ENCODE peak calls at places on chromosome 7, in six cellular contexts. V is CD14-positive monocyte, H is fibroblast of the aortic adventitia, C is mucosa of descending colon, Z is activated B cell treated with CpG ODN at 0.5 μM for 24 hours, K is RWPE1. E is an unnamed sample.

GRCh38 chr7:150356265-150356897 is 12.2 kb upstream of the REPIN1 start:
- DNase-seq in H (peak), K (no peak), V (no peak), Z (no peak), C (no peak), E (no peak)

GRCh38 chr7:120272261-120272895 is 597 bp upstream of the KCND2 start:
- DNase-seq in Z (no peak), C (no peak), V (no peak), K (peak), H (peak), E (no peak)

GRCh38 chr7:47389171-47389922 is 192.6 kb downstream of the TNS3 start:
- DNase-seq in V (no peak), C (no peak), H (no peak), K (no peak), Z (no peak), E (no peak)

GRCh38 chr7:86788948-86789347 is 145.2 kb downstream of the GRM3 start:
- DNase-seq in C (no peak), K (no peak), V (no peak), H (no peak), Z (no peak), E (no peak)

GRCh38 chr7:84729284-84729683 is 457.6 kb downstream of the SEMA3D start:
- DNase-seq in Z (no peak), V (no peak), H (peak), K (no peak), C (no peak), E (no peak)

GRCh38 chr7:66859794-66860645 is 61.0 kb upstream of the TMEM248 start:
- DNase-seq in Z (no peak), V (no peak), K (no peak), C (no peak), H (no peak), E (no peak)

GRCh38 chr7:145718129-145718528 is 398.5 kb upstream of the CNTNAP2 start:
- DNase-seq in K (no peak), C (no peak), V (no peak), Z (no peak), H (no peak), E (no peak)

GRCh38 chr7:139490130-139490529 is 6.7 kb upstream of the KLRG2 start:
- DNase-seq in H (no peak), Z (no peak), V (no peak), C (no peak), K (peak), E (no peak)

GRCh38 chr7:45894665-45895062 is 6.4 kb downstream of the IGFBP1 start:
- DNase-seq in K (no peak), V (no peak), C (no peak), H (no peak), Z (no peak), E (no peak)

GRCh38 chr7:93799750-93800357 is 90.7 kb downstream of the TFPI2 start:
- DNase-seq in V (no peak), H (peak), C (no peak), K (peak), Z (no peak), E (no peak)

GRCh38 chr7:111527545-111527944 is 34.7 kb downstream of the IMMP2L start:
- DNase-seq in H (no peak), V (no peak), Z (no peak), K (no peak), C (no peak), E (no peak)

GRCh38 chr7:30743371-30744074 is 8.4 kb upstream of the INMT start:
- DNase-seq in Z (no peak), V (no peak), K (peak), C (no peak), H (peak), E (no peak)

DNA sequence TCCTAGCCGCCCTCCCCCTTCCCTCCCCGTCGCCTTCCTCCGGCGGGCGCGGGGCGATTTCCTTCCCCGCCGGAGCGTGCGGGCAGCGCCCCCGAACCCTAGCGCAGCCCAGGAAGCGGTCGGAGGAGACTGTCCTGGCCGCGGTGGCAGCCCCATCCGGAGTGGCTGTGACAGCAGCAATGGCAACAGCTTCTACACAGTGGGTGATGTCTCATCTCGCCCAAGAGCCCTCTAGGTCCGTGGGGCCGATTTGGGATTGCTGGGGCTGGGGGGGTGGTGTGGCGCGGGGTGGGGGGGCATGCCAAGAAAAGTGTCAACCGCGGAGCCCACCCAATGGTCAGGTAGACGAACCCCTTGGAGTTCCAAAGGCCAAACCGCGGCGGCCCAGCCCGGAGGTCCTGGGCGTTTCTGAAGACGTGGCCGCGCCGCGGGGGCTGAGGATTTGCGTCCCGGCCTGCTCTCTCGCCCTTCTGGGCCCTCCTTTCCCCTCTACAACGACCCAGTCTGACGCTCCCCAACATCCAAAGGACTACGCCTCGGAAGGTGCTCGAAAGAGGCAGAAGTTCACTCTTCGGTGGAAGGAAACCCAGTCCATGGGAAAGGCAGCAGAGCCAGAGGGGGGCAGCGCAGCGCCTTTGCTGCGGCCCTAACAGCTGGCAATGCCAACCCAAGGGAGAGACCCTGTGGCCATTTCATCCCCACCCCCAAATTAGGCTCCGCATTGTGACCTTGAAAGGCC is 603 bp upstream of the TWIST1 start:
- DNase-seq in Z (no peak), H (no peak), C (no peak), K (no peak), V (no peak), E (no peak)
- TF ChIP-seq CTCF in Z (no peak), H (peak), C (no peak), K (no peak), V (no peak), E (no peak)

DNA sequence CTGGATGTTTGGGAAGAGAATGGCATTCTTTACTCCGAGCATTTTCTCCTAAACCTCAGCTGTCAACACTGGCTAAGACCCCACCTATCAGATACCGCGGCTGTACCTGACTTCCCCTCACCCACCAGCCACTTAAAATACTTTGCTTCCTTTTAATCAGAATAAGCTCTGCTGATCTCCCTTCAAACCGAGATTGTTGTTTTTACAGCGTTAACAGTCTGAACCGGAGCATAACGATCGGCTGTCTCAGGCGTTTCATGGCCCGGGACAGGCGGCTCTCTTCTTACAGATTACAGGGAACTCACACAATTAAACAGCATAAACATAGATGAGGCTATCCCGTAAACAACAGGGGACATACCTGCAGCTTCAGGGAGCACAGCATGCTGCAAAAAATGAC is 174.3 kb upstream of the RNF32 start:
- DNase-seq in Z (no peak), V (no peak), H (no peak), C (no peak), K (no peak), E (no peak)
- TF ChIP-seq CTCF in Z (no peak), V (no peak), H (no peak), C (no peak), K (no peak), E (no peak)

DNA sequence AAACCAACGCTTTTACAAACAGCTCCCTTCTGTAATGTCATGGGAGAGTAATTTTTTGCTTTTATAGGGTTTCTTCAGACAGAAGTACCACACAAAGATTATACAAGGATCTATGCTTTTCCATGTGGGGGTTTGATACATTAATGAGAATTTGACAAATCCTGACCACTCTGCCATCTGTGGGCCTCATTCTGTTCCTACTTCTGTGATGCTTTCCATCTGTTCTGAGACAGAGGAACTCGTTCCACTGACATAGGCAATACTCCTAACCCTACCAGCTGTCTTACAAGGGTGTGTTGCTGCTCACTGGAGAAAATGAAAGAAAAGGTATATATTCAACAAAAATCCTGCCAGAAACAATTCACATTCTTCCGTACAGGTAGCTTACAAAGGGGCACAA is 59.4 kb upstream of the NAMPT start:
- DNase-seq in Z (no peak), K (no peak), V (no peak), C (no peak), H (no peak), E (no peak)
- TF ChIP-seq CTCF in Z (no peak), K (no peak), V (no peak), C (no peak), H (no peak), E (no peak)

DNA sequence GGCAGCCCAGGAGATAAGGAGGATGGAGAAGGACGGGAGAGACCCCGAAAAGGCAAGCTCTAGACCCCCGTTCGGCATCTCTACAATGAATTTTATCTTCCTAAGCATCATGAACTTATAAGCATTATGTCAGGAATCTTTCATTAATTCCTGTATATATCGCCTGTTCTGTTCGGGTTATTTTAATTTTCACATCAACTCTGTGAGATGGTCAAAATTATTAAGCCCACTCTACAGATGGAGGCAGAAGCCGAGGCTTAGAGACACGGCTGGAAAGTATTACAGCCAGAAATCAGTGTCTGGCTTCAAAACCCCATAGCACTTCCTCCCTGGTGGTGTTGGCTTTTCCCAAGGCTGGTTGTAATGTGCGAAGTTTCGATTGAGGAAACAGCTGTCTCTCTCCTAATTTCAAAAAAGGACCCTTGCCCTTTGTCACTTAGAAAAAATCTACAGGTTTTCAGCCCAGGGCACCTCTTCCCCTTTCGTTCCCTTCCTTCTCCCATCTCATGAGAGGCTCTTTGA is 1.5 kb upstream of the GRM8 start:
- DNase-seq in K (no peak), C (no peak), V (no peak), Z (no peak), H (no peak), E (no peak)
- TF ChIP-seq CTCF in K (peak), C (no peak), V (peak), Z (no peak), H (no peak), E (peak)

GRCh38 chr7:141654551-141654950 is 47.4 kb downstream of the DENND11 start:
- DNase-seq in V (no peak), H (peak), Z (no peak), C (no peak), K (peak), E (no peak)
- TF ChIP-seq CTCF in V (peak), H (peak), Z (no peak), C (peak), K (peak), E (peak)

DNA sequence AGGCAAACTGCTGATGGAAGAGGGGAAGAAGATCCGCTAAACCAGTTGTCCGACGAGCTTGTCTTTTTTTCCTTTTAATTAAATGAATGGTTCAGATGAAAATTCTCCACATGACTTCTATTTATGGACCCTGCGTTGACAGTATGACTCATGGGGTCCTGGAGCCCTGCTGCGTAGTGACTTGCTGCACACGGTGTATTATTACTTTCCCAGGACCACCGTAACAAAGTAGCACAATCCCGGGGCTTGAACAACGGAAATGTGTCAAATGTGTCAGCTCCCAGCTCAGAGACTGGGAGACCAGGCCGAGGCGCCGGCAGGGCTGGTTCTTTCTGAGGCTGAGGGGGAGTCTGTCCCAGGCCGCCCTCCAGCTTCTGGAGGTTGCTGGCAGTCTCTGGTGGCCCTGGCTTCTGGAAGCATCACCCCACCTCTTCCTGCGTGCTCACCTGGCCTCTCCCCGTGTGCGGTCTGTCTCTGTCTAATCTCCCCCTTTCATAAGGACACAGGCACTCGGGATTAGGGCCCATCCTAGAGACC is 33.8 kb upstream of the MNX1 start:
- DNase-seq in K (no peak), C (no peak), V (no peak), Z (no peak), H (no peak), E (peak)
- TF ChIP-seq CTCF in K (no peak), C (no peak), V (no peak), Z (no peak), H (no peak), E (no peak)

GRCh38 chr7:26093023-26093422 is 59.0 kb upstream of the NFE2L3 start:
- DNase-seq in K (no peak), C (no peak), V (no peak), Z (no peak), H (no peak), E (no peak)

GRCh38 chr7:26085771-26086170 is 66.2 kb upstream of the NFE2L3 start:
- DNase-seq in C (no peak), H (no peak), K (no peak), Z (no peak), V (no peak), E (no peak)

GRCh38 chr7:26091933-26092332 is 60.1 kb upstream of the NFE2L3 start:
- DNase-seq in Z (no peak), C (no peak), V (no peak), K (peak), H (peak), E (no peak)

GRCh38 chr7:26087321-26088091 is 64.5 kb upstream of the NFE2L3 start:
- DNase-seq in K (peak), H (no peak), V (no peak), C (no peak), Z (no peak), E (no peak)

DNA sequence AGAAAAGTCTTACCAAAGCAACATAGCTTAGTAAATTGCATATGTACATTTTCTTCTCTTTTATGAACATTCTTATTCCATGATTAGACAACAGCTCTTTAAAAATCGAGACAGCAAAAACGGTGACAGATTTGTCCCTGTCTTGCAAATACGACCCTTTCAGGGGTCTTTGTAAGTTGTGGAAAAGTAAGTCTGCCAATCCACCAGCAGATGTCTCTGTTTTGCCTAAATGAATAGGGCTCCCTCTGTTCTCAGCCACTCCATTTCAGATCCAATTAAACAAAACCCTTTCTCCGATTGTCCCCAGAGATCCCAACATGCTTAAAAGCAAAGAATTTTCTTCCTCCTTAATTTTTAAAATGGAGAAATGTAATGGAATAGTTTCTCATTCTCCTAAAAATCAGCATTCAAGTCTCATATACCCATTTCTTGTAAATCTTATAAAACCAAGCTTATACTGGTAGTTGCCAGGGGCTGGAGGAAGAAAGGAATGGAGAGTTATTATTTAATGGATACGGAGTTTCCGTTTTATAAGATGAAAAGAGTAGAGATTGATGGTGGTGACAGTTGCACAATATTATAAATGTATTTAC is 61.0 kb upstream of the NFE2L3 start:
- DNase-seq in H (peak), V (no peak), K (peak), C (no peak), Z (no peak), E (no peak)
- TF ChIP-seq CTCF in H (peak), V (peak), K (peak), C (peak), Z (peak), E (peak)